ENCODE peak calls at places on chromosomes 6 and 20, in six cellular contexts. One of them, this sample, is unnamed.

GRCh38 chr6:71238351-71238750 is 50.3 kb upstream of the OGFRL1 start:
- DNase-seq in hippocampal formation: no peak
- DNase-seq in progenitor cell of endocrine pancreas: no peak
- DNase-seq in lung: no peak
- DNase-seq in A172: peak; percentile 14
- DNase-seq in CD8-positive, alpha-beta memory T cell: no peak
- DNase-seq in this sample: peak; percentile 72

GRCh38 chr6:18538315-18538714 is 151.2 kb downstream of the RNF144B start:
- DNase-seq in hippocampal formation: no peak
- DNase-seq in progenitor cell of endocrine pancreas: no peak
- DNase-seq in lung: no peak
- DNase-seq in A172: no peak
- DNase-seq in CD8-positive, alpha-beta memory T cell: no peak
- DNase-seq in this sample: no peak

GRCh38 chr20:1184638-1185315 is at the start of gene TMEM74B:
- DNase-seq in hippocampal formation: no peak
- DNase-seq in progenitor cell of endocrine pancreas: peak; percentile 28
- DNase-seq in lung: no peak
- DNase-seq in A172: no peak
- DNase-seq in CD8-positive, alpha-beta memory T cell: no peak
- DNase-seq in this sample: no peak

GRCh38 chr20:40835321-40835720 is 146.3 kb upstream of the MAFB start:
- DNase-seq in hippocampal formation: no peak
- DNase-seq in progenitor cell of endocrine pancreas: no peak
- DNase-seq in lung: no peak
- DNase-seq in A172: no peak
- DNase-seq in CD8-positive, alpha-beta memory T cell: no peak
- DNase-seq in this sample: no peak

GRCh38 chr20:49395659-49396058 is 86.8 kb downstream of the KCNB1 start:
- DNase-seq in hippocampal formation: no peak
- DNase-seq in progenitor cell of endocrine pancreas: no peak
- DNase-seq in lung: no peak
- DNase-seq in A172: no peak
- DNase-seq in CD8-positive, alpha-beta memory T cell: no peak
- DNase-seq in this sample: no peak

GRCh38 chr6:91106083-91106482 is 519.2 kb upstream of the MAP3K7 start:
- DNase-seq in hippocampal formation: no peak
- DNase-seq in progenitor cell of endocrine pancreas: no peak
- DNase-seq in lung: no peak
- DNase-seq in A172: no peak
- DNase-seq in CD8-positive, alpha-beta memory T cell: no peak
- DNase-seq in this sample: no peak

GRCh38 chr6:47952640-47953039 is 158.4 kb downstream of the PTCHD4 start:
- DNase-seq in hippocampal formation: no peak
- DNase-seq in progenitor cell of endocrine pancreas: no peak
- DNase-seq in lung: no peak
- DNase-seq in A172: no peak
- DNase-seq in CD8-positive, alpha-beta memory T cell: no peak
- DNase-seq in this sample: no peak

GRCh38 chr6:135451617-135452190 is 45.8 kb downstream of the AHI1 start:
- DNase-seq in hippocampal formation: no peak
- DNase-seq in progenitor cell of endocrine pancreas: no peak
- DNase-seq in lung: no peak
- DNase-seq in A172: peak; percentile 32
- DNase-seq in CD8-positive, alpha-beta memory T cell: peak; percentile 26
- DNase-seq in this sample: peak; percentile 38

GRCh38 chr6:150286919-150287318 is 81.9 kb upstream of the IYD start:
- DNase-seq in hippocampal formation: no peak
- DNase-seq in progenitor cell of endocrine pancreas: no peak
- DNase-seq in lung: no peak
- DNase-seq in A172: no peak
- DNase-seq in CD8-positive, alpha-beta memory T cell: no peak
- DNase-seq in this sample: no peak

GRCh38 chr6:75098709-75099108 is 107.1 kb downstream of the COL12A1 start:
- DNase-seq in hippocampal formation: peak; percentile 4
- DNase-seq in progenitor cell of endocrine pancreas: no peak
- DNase-seq in lung: peak; percentile 46
- DNase-seq in A172: peak; percentile 92
- DNase-seq in CD8-positive, alpha-beta memory T cell: no peak
- DNase-seq in this sample: peak; percentile 93

GRCh38 chr20:40945754-40946451 is 82.7 kb upstream of the TOP1 start:
- DNase-seq in hippocampal formation: peak; percentile 41
- DNase-seq in progenitor cell of endocrine pancreas: peak; percentile 31
- DNase-seq in lung: no peak
- DNase-seq in A172: peak; percentile 55
- DNase-seq in CD8-positive, alpha-beta memory T cell: no peak
- DNase-seq in this sample: peak; percentile 35

GRCh38 chr20:24488800-24489175 is 19.4 kb downstream of the SYNDIG1 start:
- DNase-seq in hippocampal formation: no peak
- DNase-seq in progenitor cell of endocrine pancreas: no peak
- DNase-seq in lung: no peak
- DNase-seq in A172: no peak
- DNase-seq in CD8-positive, alpha-beta memory T cell: no peak
- DNase-seq in this sample: no peak

GRCh38 chr20:10387686-10388085 is 46.3 kb downstream of the MKKS start:
- DNase-seq in hippocampal formation: no peak
- DNase-seq in progenitor cell of endocrine pancreas: no peak
- DNase-seq in lung: no peak
- DNase-seq in A172: no peak
- DNase-seq in CD8-positive, alpha-beta memory T cell: no peak
- DNase-seq in this sample: no peak